ENCODE peak calls at places on chromosomes 12 and 14, in nine cellular contexts. M is activated T-cell treated with anti-CD3 and anti-CD28 coated beads, Interleukin-2, amount 50 U/mL, for 72 hours; C is left ventricle myocardium inferior; J is ovary; D is caudate nucleus; W is amygdala; X is kidney epithelial cell; F is heart right ventricle; Z is iPS-NIHi11. T is an unnamed sample.

GRCh38 chr12:53295070-53295890 is at the start of gene PFDN5:
- DNase-seq in C (peak; percentile 88), D (peak; percentile 86), F (peak; percentile 87), J (peak; percentile 83), Z (peak; percentile 90), X (peak; percentile 77), W (peak; percentile 88), M (peak; percentile 90), T (peak; percentile 89)

GRCh38 chr12:12686925-12687324 is 9.1 kb downstream of the GPR19 start:
- DNase-seq in M (no peak), Z (no peak), D (no peak), J (no peak), F (no peak), W (no peak), X (no peak), C (no peak), T (no peak)

GRCh38 chr14:71959055-71959454 is 26.8 kb downstream of the RGS6 start:
- DNase-seq in C (no peak), F (no peak), Z (no peak), J (no peak), D (no peak), X (no peak), M (no peak), W (no peak), T (no peak)

GRCh38 chr12:63302269-63302940 is 151.4 kb upstream of the AVPR1A start:
- DNase-seq in Z (no peak), D (no peak), J (no peak), C (no peak), W (no peak), M (no peak), X (no peak), F (no peak), T (no peak)

GRCh38 chr14:82122678-82123077 is 589.0 kb upstream of the SEL1L start:
- DNase-seq in C (no peak), X (no peak), W (no peak), F (no peak), D (no peak), J (no peak), Z (no peak), M (no peak), T (no peak)

GRCh38 chr14:105935384-105935783 is 409.0 kb downstream of the TMEM121 start:
- DNase-seq in M (no peak), C (no peak), J (no peak), F (no peak), X (no peak), D (no peak), Z (no peak), W (no peak), T (no peak)

GRCh38 chr14:50060871-50061663 is 55.3 kb downstream of the VCPKMT start:
- DNase-seq in F (no peak), Z (peak; percentile 50), W (no peak), M (peak; percentile 52), C (peak; percentile 38), D (no peak), X (peak; percentile 82), J (peak; percentile 39), T (peak; percentile 73)

GRCh38 chr14:52110441-52111086 is 41.7 kb upstream of the NID2 start:
- DNase-seq in F (no peak), D (no peak), W (no peak), Z (no peak), X (no peak), M (no peak), J (no peak), C (no peak), T (no peak)

GRCh38 chr14:24802236-24802635 is 168.2 kb upstream of the GZMB start:
- DNase-seq in J (no peak), C (no peak), F (no peak), M (no peak), X (no peak), D (no peak), W (no peak), Z (peak; percentile 15), T (no peak)

T was measured in right cardiac atrium.